ENCODE peak calls at places on chromosomes 1 and 21, in six cellular contexts. X is NCI-H1694; B is A549; N is HEK293T; V is activated CD4-positive, CD25-positive, alpha-beta regulatory T cell treated with anti-CD3 and anti-CD28 coated beads, Interleukin-2, amount 50 U/mL, for 72 hours; Z is stimulated activated CD4-positive, alpha-beta T cell treated with anti-CD3 and anti-CD28 coated beads, Interleukin-1b, Interleukin-23, amount 100 ng/mL, for 4 hours. G is an unnamed sample.

GRCh38 chr1:92065042-92065441 is 10.2 kb downstream of the SETSIP start:
- DNase-seq in Z (no peak), B (no peak), V (no peak), X (no peak), N (peak; percentile 30), G (no peak)

GRCh38 chr1:95076034-95076433 is 3.3 kb upstream of the ALG14 start:
- DNase-seq in B (no peak), X (no peak), V (no peak), N (no peak), Z (no peak), G (no peak)

GRCh38 chr1:227885648-227886502 is 61.9 kb downstream of the WNT9A start:
- DNase-seq in V (peak; percentile 36), N (no peak), B (peak; percentile 60), X (no peak), Z (no peak), G (no peak)

GRCh38 chr1:26059906-26060305 is 7.5 kb downstream of the TRIM63 start:
- DNase-seq in V (no peak), B (no peak), X (no peak), N (no peak), Z (no peak), G (no peak)

GRCh38 chr1:226097866-226098625 is 35.5 kb downstream of the H3-3A start:
- DNase-seq in B (no peak), Z (no peak), N (no peak), X (no peak), V (no peak), G (no peak)

GRCh38 chr1:167981933-167982332 is 45.1 kb upstream of the MPC2 start:
- DNase-seq in X (no peak), B (no peak), V (no peak), Z (no peak), N (no peak), G (no peak)

GRCh38 chr1:156291226-156292061 is 4.0 kb downstream of the GLMP start:
- DNase-seq in B (peak; percentile 26), V (no peak), N (peak; percentile 81), Z (no peak), X (no peak), G (no peak)

GRCh38 chr21:26079376-26079775 is 91.2 kb downstream of the APP start:
- DNase-seq in X (no peak), B (no peak), V (no peak), N (no peak), Z (no peak), G (no peak)

GRCh38 chr1:28428012-28428411 is 58.5 kb downstream of the PHACTR4 start:
- DNase-seq in B (no peak), N (no peak), Z (no peak), V (no peak), X (no peak), G (no peak)

GRCh38 chr21:46604975-46605758 is at the start of gene S100B:
- DNase-seq in Z (no peak), X (no peak), B (no peak), N (no peak), V (no peak), G (no peak)

GRCh38 chr1:24127801-24128363 is 15.1 kb downstream of the IL22RA1 start:
- DNase-seq in B (no peak), X (no peak), Z (no peak), V (no peak), N (no peak), G (no peak)

GRCh38 chr1:85372683-85373446 is 92.1 kb downstream of the DDAH1 start:
- DNase-seq in Z (no peak), X (no peak), V (no peak), N (no peak), B (no peak), G (no peak)

GRCh38 chr21:41857771-41858300 is 21.3 kb downstream of the PRDM15 start:
- DNase-seq in V (no peak), B (no peak), N (no peak), X (no peak), Z (no peak), G (no peak)

GRCh38 chr21:41283211-41283818 is 33.3 kb upstream of the FAM3B start:
- DNase-seq in X (peak; percentile 72), V (no peak), Z (no peak), N (peak; percentile 74), B (peak; percentile 50), G (peak; percentile 59)

GRCh38 chr1:64631346-64632052 is 113.4 kb upstream of the RAVER2 start:
- DNase-seq in X (no peak), B (no peak), V (no peak), N (no peak), Z (no peak), G (no peak)

GRCh38 chr21:31975491-31975890 is 102.7 kb downstream of the HUNK start:
- DNase-seq in N (no peak), Z (no peak), X (no peak), B (no peak), V (no peak), G (no peak)

GRCh38 chr1:246768403-246769020 is 44.3 kb downstream of the SCCPDH start:
- DNase-seq in X (no peak), Z (no peak), B (no peak), V (no peak), N (no peak), G (no peak)

GRCh38 chr21:41779659-41780058 is 12.8 kb upstream of the RIPK4 start:
- DNase-seq in N (no peak), X (no peak), B (no peak), V (no peak), Z (no peak), G (no peak)

GRCh38 chr1:174982971-174983689 is 16.6 kb upstream of the CACYBP start:
- DNase-seq in Z (no peak), X (peak; percentile 56), V (no peak), N (peak; percentile 34), B (peak; percentile 10), G (no peak)

GRCh38 chr1:152047607-152047953 is 10.8 kb upstream of the S100A11 start:
- DNase-seq in B (peak; percentile 36), Z (no peak), V (no peak), N (no peak), X (no peak), G (no peak)

GRCh38 chr21:28100366-28100765 is 892.3 kb downstream of the LTN1 start:
- DNase-seq in X (no peak), B (no peak), V (no peak), Z (no peak), N (no peak), G (no peak)

GRCh38 chr21:39071623-39072214 is 111.5 kb downstream of the PSMG1 start:
- DNase-seq in N (no peak), V (no peak), Z (no peak), X (no peak), B (no peak), G (no peak)

GRCh38 chr1:215360786-215361185 is 206.3 kb upstream of the KCTD3 start:
- DNase-seq in N (no peak), V (no peak), Z (no peak), X (no peak), B (no peak), G (no peak)

G was measured in NCI-H1930.